ENCODE peak calls at places on chromosome 4, in eight cellular contexts. W, R, O, K, Q, A, L and N are unnamed samples.

GRCh38 chr4:74800310-74800709 is 6.0 kb upstream of the BTC start:
- DNase-seq in W (no peak), R (no peak), O (no peak), K (no peak), Q (no peak), A (no peak), L (no peak), N (no peak)

GRCh38 chr4:54658321-54659093 is 750 bp downstream of the KIT start:
- DNase-seq in W (peak), R (peak), O (peak), K (peak), Q (peak), A (peak), L (peak), N (peak)

GRCh38 chr4:15427126-15427525 is 707 bp upstream of the C1QTNF7 start:
- DNase-seq in W (no peak), R (no peak), O (no peak), K (no peak), Q (no peak), A (no peak), L (peak), N (no peak)

GRCh38 chr4:89226665-89227572 is 80.7 kb downstream of the GPRIN3 start:
- DNase-seq in W (peak), R (peak), O (peak), K (peak), Q (peak), A (peak), L (peak), N (peak)

GRCh38 chr4:8738471-8738931 is 133.1 kb downstream of the HMX1 start:
- DNase-seq in W (no peak), R (no peak), O (no peak), K (no peak), Q (no peak), A (no peak), L (no peak), N (peak)

GRCh38 chr4:139887962-139888735 is 222.5 kb downstream of the MGST2 start:
- DNase-seq in W (peak), R (peak), O (no peak), K (no peak), Q (no peak), A (no peak), L (peak), N (no peak)

GRCh38 chr4:75724066-75724866 is at the start of gene USO1:
- DNase-seq in W (peak), R (peak), O (peak), K (peak), Q (peak), A (peak), L (peak), N (peak)

GRCh38 chr4:4791299-4791798 is 68.1 kb upstream of the MSX1 start:
- DNase-seq in W (no peak), R (no peak), O (no peak), K (no peak), Q (no peak), A (no peak), L (no peak), N (no peak)

GRCh38 chr4:147550626-147551250 is 66.5 kb upstream of the TMEM184C start:
- DNase-seq in W (no peak), R (peak), O (no peak), K (no peak), Q (no peak), A (no peak), L (peak), N (no peak)

GRCh38 chr4:26978387-26979071 is 117.9 kb downstream of the STIM2 start:
- DNase-seq in W (no peak), R (no peak), O (no peak), K (no peak), Q (no peak), A (no peak), L (no peak), N (no peak)

GRCh38 chr4:56424176-56424575 is 11.2 kb downstream of the PPAT start:
- DNase-seq in W (no peak), R (no peak), O (no peak), K (no peak), Q (no peak), A (no peak), L (no peak), N (no peak)

GRCh38 chr4:19380600-19380999 is 871.1 kb upstream of the SLIT2 start:
- DNase-seq in W (no peak), R (no peak), O (no peak), K (no peak), Q (no peak), A (no peak), L (peak), N (no peak)

GRCh38 chr4:37549003-37549402 is 137.2 kb downstream of the RELL1 start:
- DNase-seq in W (no peak), R (peak), O (no peak), K (no peak), Q (no peak), A (no peak), L (peak), N (no peak)

GRCh38 chr4:61678297-61678696 is 478.2 kb downstream of the ADGRL3 start:
- DNase-seq in W (no peak), R (no peak), O (no peak), K (no peak), Q (no peak), A (no peak), L (no peak), N (no peak)

GRCh38 chr4:61572160-61572559 is 372.0 kb downstream of the ADGRL3 start:
- DNase-seq in W (no peak), R (no peak), O (no peak), K (no peak), Q (no peak), A (no peak), L (peak), N (no peak)

GRCh38 chr4:113810906-113811305 is 49.4 kb upstream of the CAMK2D start:
- DNase-seq in W (no peak), R (no peak), O (no peak), K (no peak), Q (no peak), A (no peak), L (peak), N (no peak)

GRCh38 chr4:147707892-147708672 is 23.8 kb upstream of the ARHGAP10 start:
- DNase-seq in W (peak), R (peak), O (peak), K (peak), Q (no peak), A (peak), L (peak), N (peak)

GRCh38 chr4:167428172-167428571 is 193.9 kb upstream of the SPOCK3 start:
- DNase-seq in W (no peak), R (no peak), O (no peak), K (peak), Q (no peak), A (no peak), L (peak), N (no peak)

GRCh38 chr4:1347410-1347864 is 429 bp downstream of the UVSSA start:
- DNase-seq in W (peak), R (peak), O (no peak), K (peak), Q (peak), A (peak), L (peak), N (peak)

GRCh38 chr4:11889099-11889498 is 460.4 kb upstream of the HS3ST1 start:
- DNase-seq in W (no peak), R (no peak), O (no peak), K (no peak), Q (no peak), A (no peak), L (no peak), N (no peak)

GRCh38 chr4:114562176-114562904 is 36.3 kb upstream of the UGT8 start:
- DNase-seq in W (no peak), R (no peak), O (no peak), K (no peak), Q (no peak), A (no peak), L (no peak), N (no peak)